ENCODE peak calls at places on chromosomes 16 and 17, in eight cellular contexts. One of them, this sample, is unnamed.

GRCh38 chr17:78428025-78428575 is 49.7 kb downstream of the PGS1 start:
- DNase-seq in naive thymus-derived CD8-positive, alpha-beta T cell: no peak
- DNase-seq in lung: no peak
- DNase-seq in NCI-H2029: no peak
- DNase-seq in AG08395: no peak
- DNase-seq in neuronal stem cell: no peak
- DNase-seq in OCI-M1: no peak
- DNase-seq in GM12891: no peak
- DNase-seq in this sample: no peak

GRCh38 chr16:20844054-20844453 is 37.7 kb downstream of the REXO5 start:
- DNase-seq in naive thymus-derived CD8-positive, alpha-beta T cell: peak; percentile 57
- DNase-seq in lung: no peak
- DNase-seq in NCI-H2029: no peak
- DNase-seq in AG08395: no peak
- DNase-seq in neuronal stem cell: no peak
- DNase-seq in OCI-M1: no peak
- DNase-seq in GM12891: no peak
- DNase-seq in this sample: no peak

GRCh38 chr17:72135546-72136325 is 14.9 kb downstream of the SOX9 start:
- DNase-seq in naive thymus-derived CD8-positive, alpha-beta T cell: no peak
- DNase-seq in lung: no peak
- DNase-seq in NCI-H2029: no peak
- DNase-seq in AG08395: no peak
- DNase-seq in neuronal stem cell: no peak
- DNase-seq in OCI-M1: no peak
- DNase-seq in GM12891: no peak
- DNase-seq in this sample: no peak

GRCh38 chr16:48620445-48620844 is 10.5 kb upstream of the N4BP1 start:
- DNase-seq in naive thymus-derived CD8-positive, alpha-beta T cell: no peak
- DNase-seq in lung: no peak
- DNase-seq in NCI-H2029: no peak
- DNase-seq in AG08395: no peak
- DNase-seq in neuronal stem cell: no peak
- DNase-seq in OCI-M1: no peak
- DNase-seq in GM12891: no peak
- DNase-seq in this sample: no peak

GRCh38 chr17:31629696-31630470 is 229.2 kb downstream of the COPRS start:
- DNase-seq in naive thymus-derived CD8-positive, alpha-beta T cell: no peak
- DNase-seq in lung: no peak
- DNase-seq in NCI-H2029: no peak
- DNase-seq in AG08395: peak; percentile 89
- DNase-seq in neuronal stem cell: no peak
- DNase-seq in OCI-M1: no peak
- DNase-seq in GM12891: no peak
- DNase-seq in this sample: peak; percentile 41

GRCh38 chr16:10871157-10871991 is 5.6 kb upstream of the CIITA start:
- DNase-seq in naive thymus-derived CD8-positive, alpha-beta T cell: no peak
- DNase-seq in lung: peak; percentile 81
- DNase-seq in NCI-H2029: peak; percentile 52
- DNase-seq in AG08395: peak; percentile 91
- DNase-seq in neuronal stem cell: no peak
- DNase-seq in OCI-M1: peak; percentile 83
- DNase-seq in GM12891: no peak
- DNase-seq in this sample: peak; percentile 85

GRCh38 chr17:30954046-30954805 is 16.6 kb upstream of the RNF135 start:
- DNase-seq in naive thymus-derived CD8-positive, alpha-beta T cell: no peak
- DNase-seq in lung: no peak
- DNase-seq in NCI-H2029: no peak
- DNase-seq in AG08395: no peak
- DNase-seq in neuronal stem cell: no peak
- DNase-seq in OCI-M1: peak; percentile 11
- DNase-seq in GM12891: no peak
- DNase-seq in this sample: no peak

GRCh38 chr16:14527411-14528044 is 102.5 kb downstream of the PARN start:
- DNase-seq in naive thymus-derived CD8-positive, alpha-beta T cell: no peak
- DNase-seq in lung: no peak
- DNase-seq in NCI-H2029: no peak
- DNase-seq in AG08395: peak; percentile 65
- DNase-seq in neuronal stem cell: no peak
- DNase-seq in OCI-M1: peak; percentile 66
- DNase-seq in GM12891: no peak
- DNase-seq in this sample: peak; percentile 45

GRCh38 chr17:72425133-72425795 is 304.4 kb downstream of the SOX9 start:
- DNase-seq in naive thymus-derived CD8-positive, alpha-beta T cell: no peak
- DNase-seq in lung: no peak
- DNase-seq in NCI-H2029: no peak
- DNase-seq in AG08395: no peak
- DNase-seq in neuronal stem cell: no peak
- DNase-seq in OCI-M1: no peak
- DNase-seq in GM12891: no peak
- DNase-seq in this sample: no peak

GRCh38 chr16:53121043-53121442 is 66.3 kb downstream of the CHD9 start:
- DNase-seq in naive thymus-derived CD8-positive, alpha-beta T cell: no peak
- DNase-seq in lung: no peak
- DNase-seq in NCI-H2029: no peak
- DNase-seq in AG08395: no peak
- DNase-seq in neuronal stem cell: no peak
- DNase-seq in OCI-M1: no peak
- DNase-seq in GM12891: no peak
- DNase-seq in this sample: no peak

GRCh38 chr16:58614212-58614611 is 15.4 kb downstream of the CNOT1 start:
- DNase-seq in naive thymus-derived CD8-positive, alpha-beta T cell: no peak
- DNase-seq in lung: no peak
- DNase-seq in NCI-H2029: no peak
- DNase-seq in AG08395: peak; percentile 65
- DNase-seq in neuronal stem cell: no peak
- DNase-seq in OCI-M1: no peak
- DNase-seq in GM12891: no peak
- DNase-seq in this sample: peak; percentile 58

GRCh38 chr16:28068976-28069375 is 5.5 kb upstream of the GSG1L start:
- DNase-seq in naive thymus-derived CD8-positive, alpha-beta T cell: no peak
- DNase-seq in lung: no peak
- DNase-seq in NCI-H2029: no peak
- DNase-seq in AG08395: no peak
- DNase-seq in neuronal stem cell: no peak
- DNase-seq in OCI-M1: no peak
- DNase-seq in GM12891: no peak
- DNase-seq in this sample: no peak

GRCh38 chr17:38466346-38467315 is 38.4 kb downstream of the ARHGAP23 start:
- DNase-seq in naive thymus-derived CD8-positive, alpha-beta T cell: no peak
- DNase-seq in lung: no peak
- DNase-seq in NCI-H2029: no peak
- DNase-seq in AG08395: no peak
- DNase-seq in neuronal stem cell: no peak
- DNase-seq in OCI-M1: no peak
- DNase-seq in GM12891: no peak
- DNase-seq in this sample: no peak

This sample was measured in epithelial cell of esophagus.